ENCODE peak calls at places on chromosomes 7 and 10, in six cellular contexts. One of them, this sample, is unnamed.
A peak's percentile ranks its signal among the peaks of the same experiment; 100 is the strongest.

GRCh38 chr7:133230591-133231194 is 22.2 kb upstream of the EXOC4 start:
- DNase-seq in uterus: no peak
- DNase-seq in IMR-90: peak; percentile 56
- DNase-seq in Peyer's patch: peak; percentile 73
- DNase-seq in body of pancreas: peak; percentile 60
- DNase-seq in breast epithelium: no peak
- DNase-seq in this sample: no peak

GRCh38 chr10:80468002-80468401 is 13.9 kb downstream of the TSPAN14 start:
- DNase-seq in uterus: peak; percentile 76
- DNase-seq in IMR-90: no peak
- DNase-seq in Peyer's patch: peak; percentile 91
- DNase-seq in body of pancreas: no peak
- DNase-seq in breast epithelium: no peak
- DNase-seq in this sample: no peak

GRCh38 chr7:28155019-28155660 is 25.5 kb downstream of the JAZF1 start:
- DNase-seq in uterus: no peak
- DNase-seq in IMR-90: no peak
- DNase-seq in Peyer's patch: no peak
- DNase-seq in body of pancreas: no peak
- DNase-seq in breast epithelium: no peak
- DNase-seq in this sample: no peak

GRCh38 chr10:22760025-22760424 is 45.6 kb upstream of the PIP4K2A start:
- DNase-seq in uterus: no peak
- DNase-seq in IMR-90: no peak
- DNase-seq in Peyer's patch: no peak
- DNase-seq in body of pancreas: no peak
- DNase-seq in breast epithelium: no peak
- DNase-seq in this sample: no peak

GRCh38 chr7:129783097-129783919 is 169.5 kb downstream of the UBE2H start:
- DNase-seq in uterus: no peak
- DNase-seq in IMR-90: no peak
- DNase-seq in Peyer's patch: no peak
- DNase-seq in body of pancreas: no peak
- DNase-seq in breast epithelium: no peak
- DNase-seq in this sample: no peak

GRCh38 chr10:14477408-14477710 is 146.6 kb upstream of the FRMD4A start:
- DNase-seq in uterus: no peak
- DNase-seq in IMR-90: peak; percentile 64
- DNase-seq in Peyer's patch: no peak
- DNase-seq in body of pancreas: no peak
- DNase-seq in breast epithelium: no peak
- DNase-seq in this sample: no peak

GRCh38 chr10:62000037-62000603 is 98.6 kb downstream of the ARID5B start:
- DNase-seq in uterus: no peak
- DNase-seq in IMR-90: no peak
- DNase-seq in Peyer's patch: peak; percentile 80
- DNase-seq in body of pancreas: no peak
- DNase-seq in breast epithelium: no peak
- DNase-seq in this sample: peak; percentile 18

GRCh38 chr10:120396228-120396627 is 60.8 kb upstream of the PLPP4 start:
- DNase-seq in uterus: no peak
- DNase-seq in IMR-90: no peak
- DNase-seq in Peyer's patch: no peak
- DNase-seq in body of pancreas: no peak
- DNase-seq in breast epithelium: no peak
- DNase-seq in this sample: no peak

GRCh38 chr10:71845410-71846406 is 5.3 kb downstream of the PSAP start:
- DNase-seq in uterus: no peak
- DNase-seq in IMR-90: peak; percentile 49
- DNase-seq in Peyer's patch: no peak
- DNase-seq in body of pancreas: peak; percentile 40
- DNase-seq in breast epithelium: no peak
- DNase-seq in this sample: no peak

GRCh38 chr10:97279121-97279815 is 13.2 kb downstream of the ARHGAP19 start:
- DNase-seq in uterus: peak; percentile 24
- DNase-seq in IMR-90: peak; percentile 42
- DNase-seq in Peyer's patch: no peak
- DNase-seq in body of pancreas: no peak
- DNase-seq in breast epithelium: no peak
- DNase-seq in this sample: no peak

GRCh38 chr7:34057956-34058355 is 152.6 kb downstream of the BMPER start:
- DNase-seq in uterus: no peak
- DNase-seq in IMR-90: no peak
- DNase-seq in Peyer's patch: no peak
- DNase-seq in body of pancreas: no peak
- DNase-seq in breast epithelium: no peak
- DNase-seq in this sample: no peak

GRCh38 chr7:127252736-127253288 is at the start of gene GRM8:
- DNase-seq in uterus: peak; percentile 46
- DNase-seq in IMR-90: peak; percentile 22
- DNase-seq in Peyer's patch: peak; percentile 48
- DNase-seq in body of pancreas: peak; percentile 21
- DNase-seq in breast epithelium: no peak
- DNase-seq in this sample: peak; percentile 19

GRCh38 chr7:115332691-115333090 is 410.8 kb downstream of the MDFIC start:
- DNase-seq in uterus: no peak
- DNase-seq in IMR-90: peak; percentile 49
- DNase-seq in Peyer's patch: no peak
- DNase-seq in body of pancreas: no peak
- DNase-seq in breast epithelium: no peak
- DNase-seq in this sample: no peak

GRCh38 chr10:123926401-123927264 is 35.0 kb upstream of the CPXM2 start:
- DNase-seq in uterus: no peak
- DNase-seq in IMR-90: peak; percentile 1
- DNase-seq in Peyer's patch: no peak
- DNase-seq in body of pancreas: no peak
- DNase-seq in breast epithelium: no peak
- DNase-seq in this sample: no peak

GRCh38 chr7:64630496-64630895 is 35.4 kb upstream of the ZNF107 start:
- DNase-seq in uterus: no peak
- DNase-seq in IMR-90: peak; percentile 15
- DNase-seq in Peyer's patch: no peak
- DNase-seq in body of pancreas: no peak
- DNase-seq in breast epithelium: no peak
- DNase-seq in this sample: no peak

GRCh38 chr10:5816170-5816569 is 2.9 kb upstream of the GDI2 start:
- DNase-seq in uterus: no peak
- DNase-seq in IMR-90: no peak
- DNase-seq in Peyer's patch: no peak
- DNase-seq in body of pancreas: no peak
- DNase-seq in breast epithelium: no peak
- DNase-seq in this sample: no peak

GRCh38 chr10:122154733-122155366 is 116.2 kb upstream of the BTBD16 start:
- DNase-seq in uterus: peak; percentile 43
- DNase-seq in IMR-90: peak; percentile 83
- DNase-seq in Peyer's patch: no peak
- DNase-seq in body of pancreas: no peak
- DNase-seq in breast epithelium: no peak
- DNase-seq in this sample: no peak

GRCh38 chr7:155798673-155799439 is 13.4 kb downstream of the SHH start:
- DNase-seq in uterus: no peak
- DNase-seq in IMR-90: no peak
- DNase-seq in Peyer's patch: no peak
- DNase-seq in body of pancreas: no peak
- DNase-seq in breast epithelium: no peak
- DNase-seq in this sample: no peak

GRCh38 chr10:16686081-16686902 is 130.9 kb downstream of the RSU1 start:
- DNase-seq in uterus: no peak
- DNase-seq in IMR-90: no peak
- DNase-seq in Peyer's patch: no peak
- DNase-seq in body of pancreas: no peak
- DNase-seq in breast epithelium: no peak
- DNase-seq in this sample: no peak

GRCh38 chr10:27207350-27207749 is 33.2 kb downstream of the ACBD5 start:
- DNase-seq in uterus: no peak
- DNase-seq in IMR-90: peak; percentile 72
- DNase-seq in Peyer's patch: no peak
- DNase-seq in body of pancreas: no peak
- DNase-seq in breast epithelium: no peak
- DNase-seq in this sample: no peak

GRCh38 chr7:420142-421055 is 99.2 kb downstream of the PDGFA start:
- DNase-seq in uterus: no peak
- DNase-seq in IMR-90: no peak
- DNase-seq in Peyer's patch: no peak
- DNase-seq in body of pancreas: no peak
- DNase-seq in breast epithelium: no peak
- DNase-seq in this sample: no peak

GRCh38 chr7:74470504-74470903 is 16.8 kb downstream of the GTF2IRD1 start:
- DNase-seq in uterus: no peak
- DNase-seq in IMR-90: no peak
- DNase-seq in Peyer's patch: no peak
- DNase-seq in body of pancreas: no peak
- DNase-seq in breast epithelium: no peak
- DNase-seq in this sample: no peak

GRCh38 chr10:110865804-110866482 is 5.8 kb upstream of the PDCD4 start:
- DNase-seq in uterus: no peak
- DNase-seq in IMR-90: no peak
- DNase-seq in Peyer's patch: no peak
- DNase-seq in body of pancreas: no peak
- DNase-seq in breast epithelium: no peak
- DNase-seq in this sample: no peak

GRCh38 chr7:52107355-52107754 is 790.7 kb upstream of the COBL start:
- DNase-seq in uterus: no peak
- DNase-seq in IMR-90: no peak
- DNase-seq in Peyer's patch: no peak
- DNase-seq in body of pancreas: no peak
- DNase-seq in breast epithelium: no peak
- DNase-seq in this sample: no peak

GRCh38 chr10:118940386-118940785 is 89.1 kb upstream of the NANOS1 start:
- DNase-seq in uterus: no peak
- DNase-seq in IMR-90: no peak
- DNase-seq in Peyer's patch: no peak
- DNase-seq in body of pancreas: no peak
- DNase-seq in breast epithelium: no peak
- DNase-seq in this sample: no peak

GRCh38 chr7:37448637-37449331 is at the start of gene ELMO1:
- DNase-seq in uterus: peak; percentile 46
- DNase-seq in IMR-90: peak; percentile 6
- DNase-seq in Peyer's patch: peak; percentile 94
- DNase-seq in body of pancreas: peak; percentile 60
- DNase-seq in breast epithelium: peak; percentile 57
- DNase-seq in this sample: peak; percentile 73

GRCh38 chr10:29254123-29255046 is 34.5 kb upstream of the LYZL1 start:
- DNase-seq in uterus: peak; percentile 39
- DNase-seq in IMR-90: no peak
- DNase-seq in Peyer's patch: no peak
- DNase-seq in body of pancreas: no peak
- DNase-seq in breast epithelium: no peak
- DNase-seq in this sample: no peak

GRCh38 chr10:101319241-101319915 is 34.6 kb upstream of the BTRC start:
- DNase-seq in uterus: no peak
- DNase-seq in IMR-90: peak; percentile 19
- DNase-seq in Peyer's patch: no peak
- DNase-seq in body of pancreas: no peak
- DNase-seq in breast epithelium: no peak
- DNase-seq in this sample: no peak

GRCh38 chr10:43230909-43231522 is 35.8 kb downstream of the RASGEF1A start:
- DNase-seq in uterus: peak; percentile 4
- DNase-seq in IMR-90: no peak
- DNase-seq in Peyer's patch: peak; percentile 61
- DNase-seq in body of pancreas: peak; percentile 7
- DNase-seq in breast epithelium: no peak
- DNase-seq in this sample: no peak

GRCh38 chr7:106062006-106062405 is 50.1 kb downstream of the SYPL1 start:
- DNase-seq in uterus: peak; percentile 9
- DNase-seq in IMR-90: no peak
- DNase-seq in Peyer's patch: no peak
- DNase-seq in body of pancreas: no peak
- DNase-seq in breast epithelium: no peak
- DNase-seq in this sample: no peak
- TF ChIP-seq POLR2A in uterus: no peak
- TF ChIP-seq POLR2A in IMR-90: no peak
- TF ChIP-seq POLR2A in Peyer's patch: no peak
- TF ChIP-seq POLR2A in body of pancreas: no peak
- TF ChIP-seq POLR2A in breast epithelium: no peak
- TF ChIP-seq POLR2A in this sample: no peak

DNA sequence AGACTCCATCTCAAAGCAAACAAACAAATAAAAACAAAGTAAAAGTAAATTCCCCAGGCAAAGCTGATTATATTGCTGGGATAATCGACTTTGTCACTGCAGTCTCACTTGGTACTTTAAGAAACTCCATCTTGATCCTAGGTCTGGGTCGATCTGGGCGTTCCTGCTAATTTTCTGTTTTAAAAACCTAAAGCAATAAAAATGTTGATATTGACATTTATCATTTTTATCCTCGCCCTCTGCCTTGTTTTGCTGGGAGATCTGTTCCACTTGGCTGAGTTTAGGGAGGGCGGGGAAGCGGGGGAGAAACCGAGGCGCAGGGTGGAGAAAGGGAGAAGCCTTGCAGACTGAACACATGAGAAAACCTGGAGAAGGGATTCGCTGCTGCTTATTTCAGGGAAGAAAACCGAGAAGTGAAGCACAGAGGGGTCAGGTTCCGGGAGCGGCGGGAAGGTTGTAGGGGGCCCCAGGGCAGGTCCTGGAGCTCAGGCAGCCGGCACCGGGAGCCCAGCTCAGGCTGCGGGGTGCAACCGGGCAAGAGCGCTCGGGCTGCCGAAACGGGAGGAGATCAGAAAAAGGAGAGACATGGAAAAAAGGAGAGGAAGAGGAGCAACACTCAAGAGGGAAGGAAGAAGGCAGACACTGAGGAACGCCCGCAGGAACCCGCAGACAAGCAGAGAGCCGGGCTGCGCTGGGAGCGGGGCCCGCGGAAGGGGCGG is 27.4 kb upstream of the KMT2C start:
- DNase-seq in uterus: peak; percentile 66
- DNase-seq in IMR-90: peak; percentile 55
- DNase-seq in Peyer's patch: no peak
- DNase-seq in body of pancreas: no peak
- DNase-seq in breast epithelium: peak; percentile 55
- DNase-seq in this sample: no peak
- TF ChIP-seq POLR2A in uterus: peak; percentile 49
- TF ChIP-seq POLR2A in IMR-90: no peak
- TF ChIP-seq POLR2A in Peyer's patch: peak; percentile 80
- TF ChIP-seq POLR2A in body of pancreas: peak; percentile 87
- TF ChIP-seq POLR2A in breast epithelium: no peak
- TF ChIP-seq POLR2A in this sample: no peak

DNA sequence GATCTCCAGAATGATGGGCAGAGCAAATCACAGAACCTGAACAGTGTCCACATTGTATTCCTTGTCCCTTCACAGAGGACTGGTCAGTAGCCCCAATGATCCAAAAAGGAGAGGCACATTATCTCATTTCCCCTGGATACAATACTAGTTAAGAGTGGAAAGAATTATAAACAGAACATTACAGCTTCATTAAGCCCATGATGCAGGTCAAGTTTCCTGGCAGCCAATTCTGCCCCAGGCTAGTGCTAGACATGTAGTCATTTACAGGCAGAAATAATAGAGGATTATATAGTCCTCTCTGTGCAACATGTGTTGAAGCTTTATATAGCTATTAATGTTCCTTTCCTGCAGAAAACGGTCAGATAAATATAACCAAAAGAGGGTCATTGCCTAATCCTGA is 124.3 kb upstream of the WNT16 start:
- DNase-seq in uterus: no peak
- DNase-seq in IMR-90: peak; percentile 32
- DNase-seq in Peyer's patch: no peak
- DNase-seq in body of pancreas: no peak
- DNase-seq in breast epithelium: no peak
- DNase-seq in this sample: no peak
- TF ChIP-seq POLR2A in uterus: no peak
- TF ChIP-seq POLR2A in IMR-90: no peak
- TF ChIP-seq POLR2A in Peyer's patch: no peak
- TF ChIP-seq POLR2A in body of pancreas: no peak
- TF ChIP-seq POLR2A in breast epithelium: no peak
- TF ChIP-seq POLR2A in this sample: no peak

GRCh38 chr10:21525367-21526183 is at the start of gene SKIDA1:
- DNase-seq in uterus: peak; percentile 84
- DNase-seq in IMR-90: peak; percentile 86
- DNase-seq in Peyer's patch: peak; percentile 85
- DNase-seq in body of pancreas: peak; percentile 86
- DNase-seq in breast epithelium: peak; percentile 80
- DNase-seq in this sample: no peak
- TF ChIP-seq POLR2A in uterus: peak; percentile 19
- TF ChIP-seq POLR2A in IMR-90: no peak
- TF ChIP-seq POLR2A in Peyer's patch: no peak
- TF ChIP-seq POLR2A in body of pancreas: peak; percentile 54
- TF ChIP-seq POLR2A in breast epithelium: peak; percentile 25
- TF ChIP-seq POLR2A in this sample: no peak